ENCODE peak calls at places on chromosomes 12 and 14, in ten cellular contexts. B is T-cell; V is cardiac muscle cell; X is stimulated activated CD4-positive, alpha-beta T cell treated with anti-CD3 and anti-CD28 coated beads, Interleukin-2, amount 100 ng/mL, for 48 hours; O is colonic mucosa; D is activated CD4-positive, alpha-beta T cell treated with anti-CD3 and anti-CD28 coated beads, Interleukin-2, amount 50 U/mL, for 1 hour; R is WTC11; S is H54; N is activated T-cell treated with anti-CD3 and anti-CD28 coated beads for 24 hours; J is stimulated activated CD8-positive, alpha-beta memory T cell treated with anti-CD3 and anti-CD28 coated beads, Interleukin-12 subunit alpha, Interleukin-12 subunit beta, amount 100 ng/mL, for 4 hours. U is an unnamed sample.

GRCh38 chr12:122596838-122597237 is 69.8 kb downstream of the KNTC1 start:
- DNase-seq in B (no peak), V (no peak), X (no peak), O (no peak), D (no peak), R (no peak), S (no peak), N (no peak), J (no peak), U (no peak)

GRCh38 chr12:91040356-91040755 is 17.5 kb downstream of the KERA start:
- DNase-seq in B (no peak), V (no peak), X (no peak), O (no peak), D (no peak), R (no peak), S (no peak), N (no peak), J (no peak), U (no peak)

GRCh38 chr12:95402096-95402495 is 71.9 kb upstream of the METAP2 start:
- DNase-seq in B (no peak), V (no peak), X (no peak), O (no peak), D (no peak), R (peak), S (no peak), N (no peak), J (no peak), U (no peak)

GRCh38 chr12:28787151-28787550 is 361.9 kb upstream of the FAR2 start:
- DNase-seq in B (no peak), V (no peak), X (no peak), O (no peak), D (no peak), R (no peak), S (no peak), N (no peak), J (no peak), U (no peak)

GRCh38 chr12:7354521-7354920 is 50.6 kb downstream of the ACSM4 start:
- DNase-seq in B (no peak), V (no peak), X (no peak), O (no peak), D (no peak), R (no peak), S (no peak), N (no peak), J (no peak), U (no peak)

GRCh38 chr14:61750708-61751474 is 11.3 kb upstream of the SNAPC1 start:
- DNase-seq in B (peak), V (peak), X (peak), O (peak), D (peak), R (peak), S (no peak), N (peak), J (peak), U (peak)

GRCh38 chr12:27814851-27815591 is 35.0 kb upstream of the MANSC4 start:
- DNase-seq in B (no peak), V (peak), X (no peak), O (no peak), D (no peak), R (no peak), S (no peak), N (no peak), J (no peak), U (no peak)

GRCh38 chr12:90909069-90909676 is 45.8 kb downstream of the CCER1 start:
- DNase-seq in B (no peak), V (peak), X (no peak), O (peak), D (no peak), R (peak), S (no peak), N (no peak), J (no peak), U (peak)

GRCh38 chr14:77036484-77037337 is 8.2 kb upstream of the IRF2BPL start:
- DNase-seq in B (no peak), V (peak), X (no peak), O (no peak), D (no peak), R (no peak), S (no peak), N (no peak), J (no peak), U (no peak)

GRCh38 chr12:52903855-52904508 is 894 bp downstream of the KRT8 start:
- DNase-seq in B (no peak), V (peak), X (no peak), O (peak), D (peak), R (peak), S (no peak), N (no peak), J (peak), U (peak)

GRCh38 chr12:82299617-82300016 is 58.6 kb downstream of the CCDC59 start:
- DNase-seq in B (no peak), V (peak), X (no peak), O (no peak), D (no peak), R (no peak), S (no peak), N (no peak), J (no peak), U (no peak)

GRCh38 chr14:60944206-60944605 is 36.7 kb downstream of the TRMT5 start:
- DNase-seq in B (no peak), V (peak), X (no peak), O (no peak), D (no peak), R (no peak), S (no peak), N (no peak), J (no peak), U (no peak)

GRCh38 chr12:5796171-5797091 is 148.6 kb downstream of the ANO2 start:
- DNase-seq in B (peak), V (peak), X (peak), O (peak), D (no peak), R (peak), S (peak), N (no peak), J (no peak), U (peak)

GRCh38 chr12:106897082-106897481 is 58.6 kb upstream of the TMEM263 start:
- DNase-seq in B (no peak), V (peak), X (no peak), O (no peak), D (no peak), R (no peak), S (no peak), N (no peak), J (no peak), U (no peak)

GRCh38 chr14:70114621-70115156 is 74.1 kb downstream of the SLC8A3 start:
- DNase-seq in B (no peak), V (no peak), X (no peak), O (no peak), D (no peak), R (no peak), S (no peak), N (no peak), J (no peak), U (no peak)

GRCh38 chr14:60183724-60184596 is 18.8 kb upstream of the DHRS7 start:
- DNase-seq in B (no peak), V (peak), X (no peak), O (no peak), D (no peak), R (no peak), S (no peak), N (no peak), J (no peak), U (no peak)

GRCh38 chr12:19946549-19946948 is 421.8 kb upstream of the PDE3A start:
- DNase-seq in B (no peak), V (peak), X (no peak), O (no peak), D (no peak), R (no peak), S (peak), N (no peak), J (no peak), U (no peak)

GRCh38 chr12:57205931-57206330 is 10.7 kb upstream of the NXPH4 start:
- DNase-seq in B (no peak), V (no peak), X (no peak), O (no peak), D (no peak), R (no peak), S (no peak), N (no peak), J (no peak), U (no peak)

GRCh38 chr12:49014547-49014946 is 4.0 kb downstream of the PRKAG1 start:
- DNase-seq in B (no peak), V (peak), X (no peak), O (no peak), D (no peak), R (no peak), S (no peak), N (no peak), J (no peak), U (no peak)

GRCh38 chr12:96070670-96071279 is 35.4 kb upstream of the LTA4H start:
- DNase-seq in B (no peak), V (peak), X (no peak), O (no peak), D (no peak), R (peak), S (no peak), N (no peak), J (no peak), U (peak)

GRCh38 chr12:29944269-29945000 is 160.7 kb upstream of the TMTC1 start:
- DNase-seq in B (no peak), V (no peak), X (no peak), O (no peak), D (no peak), R (no peak), S (no peak), N (no peak), J (no peak), U (no peak)

GRCh38 chr12:110249716-110250225 is 31.3 kb upstream of the ATP2A2 start:
- DNase-seq in B (no peak), V (peak), X (no peak), O (peak), D (no peak), R (no peak), S (no peak), N (no peak), J (no peak), U (no peak)

GRCh38 chr14:105087308-105087962 is 22.2 kb upstream of the GPR132 start:
- DNase-seq in B (no peak), V (peak), X (no peak), O (peak), D (no peak), R (no peak), S (no peak), N (no peak), J (no peak), U (no peak)

GRCh38 chr14:69041783-69042182 is 62.7 kb upstream of the ACTN1 start:
- DNase-seq in B (no peak), V (no peak), X (no peak), O (no peak), D (no peak), R (no peak), S (no peak), N (no peak), J (no peak), U (no peak)

GRCh38 chr12:94689002-94689645 is 38.8 kb upstream of the TMCC3 start:
- DNase-seq in B (no peak), V (peak), X (no peak), O (no peak), D (no peak), R (no peak), S (no peak), N (no peak), J (no peak), U (no peak)

GRCh38 chr12:121124402-121125109 is 8.1 kb upstream of the P2RX7 start:
- DNase-seq in B (no peak), V (peak), X (no peak), O (no peak), D (no peak), R (no peak), S (peak), N (no peak), J (no peak), U (no peak)

GRCh38 chr14:58749066-58749669 is 111.4 kb downstream of the DACT1 start:
- DNase-seq in B (no peak), V (peak), X (no peak), O (peak), D (no peak), R (no peak), S (peak), N (no peak), J (no peak), U (no peak)

GRCh38 chr14:52299692-52300278 is 14.3 kb upstream of the PTGER2 start:
- DNase-seq in B (no peak), V (peak), X (no peak), O (no peak), D (no peak), R (no peak), S (no peak), N (no peak), J (no peak), U (no peak)

GRCh38 chr14:82047777-82048470 is 514.3 kb upstream of the SEL1L start:
- DNase-seq in B (no peak), V (no peak), X (no peak), O (no peak), D (no peak), R (no peak), S (no peak), N (no peak), J (no peak), U (no peak)

GRCh38 chr14:104980601-104981531 is 2.7 kb upstream of the AHNAK2 start:
- DNase-seq in B (no peak), V (no peak), X (no peak), O (peak), D (no peak), R (peak), S (no peak), N (no peak), J (no peak), U (no peak)

GRCh38 chr12:71695782-71696181 is 9.9 kb downstream of the TMEM19 start:
- DNase-seq in B (no peak), V (no peak), X (no peak), O (no peak), D (no peak), R (no peak), S (no peak), N (no peak), J (no peak), U (no peak)

GRCh38 chr12:113700943-113701342 is 229.3 kb upstream of the LHX5 start:
- DNase-seq in B (no peak), V (peak), X (no peak), O (no peak), D (no peak), R (peak), S (peak), N (no peak), J (no peak), U (no peak)

GRCh38 chr12:94141892-94142291 is 6.5 kb upstream of the PLXNC1 start:
- DNase-seq in B (no peak), V (no peak), X (no peak), O (no peak), D (no peak), R (no peak), S (no peak), N (no peak), J (no peak), U (no peak)

GRCh38 chr12:106332536-106332935 is 25.0 kb upstream of the POLR3B start:
- DNase-seq in B (no peak), V (no peak), X (no peak), O (no peak), D (no peak), R (no peak), S (no peak), N (no peak), J (no peak), U (no peak)

GRCh38 chr14:72303930-72304329 is 371.7 kb downstream of the RGS6 start:
- DNase-seq in B (no peak), V (no peak), X (no peak), O (no peak), D (no peak), R (no peak), S (no peak), N (no peak), J (no peak), U (no peak)

GRCh38 chr14:98999901-99000300 is 272.1 kb downstream of the BCL11B start:
- DNase-seq in B (no peak), V (no peak), X (no peak), O (no peak), D (no peak), R (no peak), S (no peak), N (no peak), J (no peak), U (no peak)

GRCh38 chr12:92543872-92544271 is 158.9 kb upstream of the PLEKHG7 start:
- DNase-seq in B (no peak), V (no peak), X (no peak), O (peak), D (no peak), R (no peak), S (no peak), N (no peak), J (no peak), U (no peak)

GRCh38 chr12:42760550-42760949 is 171.0 kb upstream of the PRICKLE1 start:
- DNase-seq in B (no peak), V (no peak), X (no peak), O (no peak), D (no peak), R (no peak), S (no peak), N (no peak), J (no peak), U (no peak)

U was measured in glutamatergic neuron.